ENCODE peak calls at places on chromosomes 1 and 21, in eight cellular contexts. W, U, X, Q, B, J, G and H are unnamed samples.

GRCh38 chr1:113981962-113982931 is 3.0 kb downstream of the OLFML3 start:
- DNase-seq in X (no peak), B (peak), U (peak), G (no peak), W (peak), J (peak), Q (peak), H (no peak)

GRCh38 chr1:181255270-181255929 is 166.9 kb downstream of the IER5 start:
- DNase-seq in Q (no peak), J (peak), W (peak), B (peak), G (no peak), U (no peak), X (no peak), H (no peak)

GRCh38 chr1:7586031-7586941 is 184.8 kb upstream of the VAMP3 start:
- DNase-seq in X (no peak), B (no peak), U (no peak), Q (no peak), J (no peak), W (no peak), G (no peak), H (no peak)

GRCh38 chr1:6133146-6133895 is 46.8 kb downstream of the CHD5 start:
- DNase-seq in G (no peak), X (no peak), U (peak), Q (no peak), J (no peak), W (no peak), B (no peak), H (no peak)

GRCh38 chr1:6347641-6348487 is 45.7 kb downstream of the ACOT7 start:
- DNase-seq in J (no peak), W (peak), G (no peak), X (peak), B (no peak), U (peak), Q (peak), H (peak)

GRCh38 chr1:15028117-15028516 is 125.4 kb upstream of the TMEM51 start:
- DNase-seq in W (peak), U (peak), Q (no peak), B (peak), G (no peak), J (peak), X (no peak), H (no peak)

GRCh38 chr1:111600886-111601386 is 18.7 kb upstream of the RAP1A start:
- DNase-seq in U (no peak), B (peak), G (no peak), X (peak), W (no peak), Q (no peak), J (no peak), H (no peak)

GRCh38 chr1:81042225-81042624 is 758.5 kb upstream of the ADGRL2 start:
- DNase-seq in W (no peak), B (no peak), X (no peak), Q (no peak), U (no peak), G (no peak), J (no peak), H (no peak)

GRCh38 chr1:157310401-157310800 is 172.2 kb upstream of the ETV3 start:
- DNase-seq in B (no peak), X (no peak), G (no peak), W (no peak), J (no peak), U (no peak), Q (peak), H (no peak)

GRCh38 chr1:7420706-7421105 is 350.4 kb upstream of the VAMP3 start:
- DNase-seq in G (no peak), Q (peak), X (no peak), W (no peak), U (no peak), B (no peak), J (no peak), H (peak)

GRCh38 chr1:213783898-213784297 is 203.9 kb upstream of the PROX1 start:
- DNase-seq in G (no peak), Q (no peak), U (no peak), X (no peak), J (no peak), W (no peak), B (no peak), H (no peak)

GRCh38 chr1:94038511-94038910 is 82.4 kb downstream of the ABCA4 start:
- DNase-seq in W (no peak), J (no peak), B (no peak), G (no peak), Q (no peak), U (no peak), X (no peak), H (no peak)

GRCh38 chr1:159023723-159024122 is 14.0 kb downstream of the IFI16 start:
- DNase-seq in G (no peak), J (no peak), Q (no peak), W (no peak), U (no peak), B (no peak), X (no peak), H (no peak)

GRCh38 chr1:110478886-110479285 is 27.9 kb downstream of the PROK1 start:
- DNase-seq in G (no peak), U (no peak), W (no peak), B (no peak), X (no peak), Q (no peak), J (no peak), H (no peak)

GRCh38 chr21:41610042-41610839 is 102.3 kb upstream of the TMPRSS2 start:
- DNase-seq in G (peak), W (peak), B (peak), U (no peak), Q (peak), X (peak), J (no peak), H (peak)

GRCh38 chr21:27158967-27159366 is 192.1 kb upstream of the ADAMTS5 start:
- DNase-seq in X (no peak), J (no peak), B (no peak), Q (no peak), G (no peak), U (no peak), W (no peak), H (no peak)

GRCh38 chr1:19199393-19200280 is 10.4 kb downstream of the UBR4 start:
- DNase-seq in Q (no peak), W (no peak), B (no peak), J (no peak), G (no peak), X (no peak), U (no peak), H (no peak)

GRCh38 chr1:243917863-243918565 is 68.0 kb upstream of the AKT3 start:
- DNase-seq in U (no peak), Q (no peak), B (peak), W (no peak), X (no peak), J (no peak), G (no peak), H (no peak)

GRCh38 chr1:94528271-94528670 is 13.3 kb downstream of the F3 start:
- DNase-seq in J (no peak), B (peak), G (no peak), W (no peak), Q (no peak), X (no peak), U (no peak), H (no peak)

GRCh38 chr21:43829161-43829560 is 35.9 kb upstream of the AGPAT3 start:
- DNase-seq in G (no peak), B (no peak), J (no peak), U (no peak), W (no peak), X (no peak), Q (no peak), H (no peak)

GRCh38 chr1:26784023-26784871 is 3.5 kb upstream of the PIGV start:
- DNase-seq in W (peak), Q (peak), J (no peak), B (no peak), G (no peak), X (no peak), U (peak), H (no peak)

GRCh38 chr1:24963099-24963872 is 33.2 kb upstream of the RUNX3 start:
- DNase-seq in B (no peak), Q (no peak), W (no peak), G (no peak), U (no peak), X (peak), J (no peak), H (no peak)

GRCh38 chr1:109793486-109794318 is 30.0 kb upstream of the EPS8L3 start:
- DNase-seq in Q (peak), W (peak), G (peak), J (peak), U (peak), X (no peak), B (peak), H (no peak)

GRCh38 chr1:226674892-226675719 is 64.0 kb downstream of the ITPKB start:
- DNase-seq in J (no peak), X (peak), U (peak), Q (no peak), B (no peak), G (no peak), W (no peak), H (no peak)

GRCh38 chr21:32806810-32807386 is 35.3 kb upstream of the PAXBP1 start:
- DNase-seq in J (no peak), W (no peak), B (no peak), G (no peak), U (no peak), Q (no peak), X (no peak), H (no peak)

GRCh38 chr1:180623579-180624347 is 8.1 kb upstream of the XPR1 start:
- DNase-seq in X (no peak), J (no peak), W (peak), U (no peak), B (no peak), G (no peak), Q (peak), H (no peak)

GRCh38 chr1:67766117-67766978 is 66.9 kb downstream of the GNG12 start:
- DNase-seq in J (no peak), G (no peak), B (peak), W (peak), Q (no peak), U (no peak), X (peak), H (peak)

GRCh38 chr1:22850681-22851080 is 122.0 kb downstream of the LACTBL1 start:
- DNase-seq in J (no peak), G (no peak), Q (no peak), W (no peak), X (no peak), U (peak), B (no peak), H (no peak)

GRCh38 chr1:183816110-183816509 is 11.2 kb downstream of the RGL1 start:
- DNase-seq in W (no peak), J (no peak), X (no peak), B (no peak), G (no peak), Q (no peak), U (no peak), H (no peak)

GRCh38 chr1:46198026-46198826 is at the start of gene POMGNT1:
- DNase-seq in U (peak), X (peak), J (no peak), Q (peak), G (no peak), B (peak), W (peak), H (peak)

GRCh38 chr1:94250341-94250740 is 13.0 kb upstream of the ARHGAP29 start:
- DNase-seq in B (no peak), W (no peak), Q (no peak), U (no peak), X (no peak), J (no peak), G (no peak), H (no peak)

GRCh38 chr21:38760762-38761155 is 45.0 kb upstream of the ETS2 start:
- DNase-seq in B (no peak), G (no peak), U (no peak), Q (no peak), J (no peak), X (no peak), W (no peak), H (no peak)

GRCh38 chr1:53089478-53090226 is 27.6 kb downstream of the PODN start:
- DNase-seq in Q (no peak), G (no peak), W (peak), X (no peak), U (no peak), B (no peak), J (no peak), H (peak)

GRCh38 chr1:9182784-9183257 is 51.8 kb upstream of the H6PD start:
- DNase-seq in X (no peak), B (no peak), G (no peak), W (peak), Q (no peak), J (no peak), U (no peak), H (no peak)

GRCh38 chr1:9183441-9183840 is 51.1 kb upstream of the H6PD start:
- DNase-seq in X (no peak), W (no peak), Q (no peak), G (no peak), U (no peak), B (no peak), J (no peak), H (no peak)

GRCh38 chr1:9181990-9182783 is 52.4 kb upstream of the H6PD start:
- DNase-seq in J (no peak), W (peak), Q (peak), X (no peak), G (no peak), U (no peak), B (peak), H (peak)

GRCh38 chr1:9184749-9185148 is 49.8 kb upstream of the H6PD start:
- DNase-seq in G (no peak), U (no peak), Q (no peak), X (no peak), B (no peak), J (no peak), W (no peak), H (no peak)

GRCh38 chr1:9183898-9184297 is 50.7 kb upstream of the H6PD start:
- DNase-seq in Q (no peak), G (no peak), J (no peak), X (no peak), B (no peak), W (no peak), U (no peak), H (no peak)
- TF ChIP-seq CTCF in Q (no peak), G (no peak), J (no peak), X (no peak), B (no peak), W (no peak), U (no peak), H (no peak)

GRCh38 chr1:233518344-233518743 is 95.6 kb upstream of the KCNK1 start:
- DNase-seq in J (no peak), W (peak), X (peak), U (no peak), G (peak), B (peak), Q (peak), H (no peak)
- TF ChIP-seq CTCF in J (peak), W (peak), X (peak), U (no peak), G (peak), B (peak), Q (peak), H (peak)

GRCh38 chr1:29698033-29698432 is 461.7 kb downstream of the PTPRU start:
- DNase-seq in X (no peak), W (peak), G (peak), J (no peak), Q (peak), U (peak), B (peak), H (peak)
- TF ChIP-seq CTCF in X (peak), W (peak), G (peak), J (peak), Q (peak), U (no peak), B (peak), H (peak)

GRCh38 chr1:203867816-203868215 is 6.4 kb downstream of the SNRPE start:
- DNase-seq in X (no peak), W (no peak), B (peak), J (no peak), G (no peak), Q (no peak), U (no peak), H (no peak)

GRCh38 chr1:203873094-203873493 is 11.7 kb downstream of the SNRPE start:
- DNase-seq in X (no peak), U (no peak), W (no peak), G (no peak), B (no peak), Q (no peak), J (no peak), H (no peak)

GRCh38 chr1:203870256-203870655 is 8.9 kb downstream of the SNRPE start:
- DNase-seq in J (no peak), X (no peak), B (no peak), U (no peak), W (no peak), G (no peak), Q (no peak), H (no peak)

GRCh38 chr1:203871114-203871875 is 9.9 kb downstream of the SNRPE start:
- DNase-seq in X (peak), B (peak), W (peak), U (no peak), G (peak), Q (peak), J (peak), H (peak)
- TF ChIP-seq CTCF in X (peak), B (peak), W (peak), U (peak), G (peak), Q (peak), J (peak), H (peak)

DNA sequence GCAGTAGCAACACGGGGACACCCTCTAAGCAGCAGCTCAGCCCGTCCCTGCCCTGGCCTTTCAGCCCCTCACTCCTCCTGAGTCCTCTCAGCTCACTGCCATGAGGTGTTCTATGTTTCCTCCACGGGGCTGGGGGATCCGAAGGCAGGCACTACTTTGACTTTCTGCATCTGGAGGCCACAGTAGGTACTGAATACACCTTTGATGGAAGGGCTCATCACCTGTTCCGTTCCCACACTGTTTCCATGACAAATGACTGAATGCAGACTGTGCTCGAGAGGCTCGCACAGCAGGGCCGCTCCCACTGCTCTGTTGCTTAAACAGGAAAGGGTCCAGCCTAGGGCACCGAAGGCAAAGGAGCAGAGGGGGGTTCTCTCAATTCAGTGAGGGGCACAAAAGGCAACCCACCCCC is 77.6 kb upstream of the DNAH14 start:
- DNase-seq in Q (peak), J (no peak), X (no peak), G (no peak), W (no peak), U (no peak), B (no peak), H (no peak)
- TF ChIP-seq CTCF in Q (peak), J (no peak), X (peak), G (no peak), W (no peak), U (no peak), B (no peak), H (peak)

GRCh38 chr1:216723274-216723780 is at the start of gene ESRRG:
- DNase-seq in X (no peak), Q (peak), W (peak), U (peak), B (peak), G (no peak), J (no peak), H (peak)
- TF ChIP-seq CTCF in X (no peak), Q (no peak), W (no peak), U (no peak), B (no peak), G (no peak), J (no peak), H (no peak)

GRCh38 chr1:16073490-16074104 is at the start of gene FAM131C:
- DNase-seq in B (no peak), U (no peak), J (no peak), X (peak), Q (peak), W (peak), G (no peak), H (peak)
- TF ChIP-seq CTCF in B (peak), U (peak), J (peak), X (peak), Q (peak), W (peak), G (no peak), H (peak)

GRCh38 chr1:37765937-37766664 is 1.2 kb upstream of the EPHA10 start:
- DNase-seq in J (no peak), U (no peak), B (no peak), W (no peak), X (peak), Q (peak), G (peak), H (peak)
- TF ChIP-seq CTCF in J (no peak), U (no peak), B (no peak), W (no peak), X (peak), Q (peak), G (peak), H (no peak)

GRCh38 chr1:177798614-177799013 is 171.2 kb downstream of the SEC16B start:
- DNase-seq in X (no peak), J (no peak), Q (no peak), W (no peak), B (no peak), G (no peak), U (no peak), H (no peak)
- TF ChIP-seq CTCF in X (no peak), J (no peak), Q (no peak), W (no peak), B (no peak), G (no peak), U (no peak), H (no peak)